ENCODE peak calls at places on chromosomes 3 and 15, in ten cellular contexts. T, U, I, B, O, N, A, Q, S and Y are unnamed samples.
A peak's percentile ranks its signal among the peaks of the same experiment; 100 is the strongest.

GRCh38 chr3:146160233-146160963 is 586 bp downstream of the PLOD2 start:
- DNase-seq in T (peak; percentile 88), U (no peak), I (peak; percentile 85), B (no peak), O (peak; percentile 72), N (peak; percentile 87), A (peak; percentile 71), Q (peak; percentile 67), S (peak; percentile 75), Y (peak; percentile 84)

GRCh38 chr3:126352476-126353454 is 4.4 kb downstream of the KLF15 start:
- DNase-seq in T (peak; percentile 32), U (no peak), I (no peak), B (no peak), O (no peak), N (peak; percentile 76), A (peak; percentile 30), Q (peak; percentile 82), S (peak; percentile 55), Y (no peak)

GRCh38 chr3:181722156-181722555 is 10.4 kb downstream of the SOX2 start:
- DNase-seq in T (no peak), U (no peak), I (no peak), B (no peak), O (no peak), N (no peak), A (no peak), Q (no peak), S (no peak), Y (no peak)

GRCh38 chr3:34969513-34969912 is 669.8 kb upstream of the ARPP21 start:
- DNase-seq in T (no peak), U (no peak), I (no peak), B (no peak), O (no peak), N (no peak), A (no peak), Q (no peak), S (no peak), Y (no peak)

GRCh38 chr3:128237348-128238099 is 84.2 kb downstream of the EEFSEC start:
- DNase-seq in T (no peak), U (no peak), I (no peak), B (no peak), O (no peak), N (no peak), A (no peak), Q (no peak), S (no peak), Y (no peak)

GRCh38 chr3:34534013-34534412 is 735.6 kb downstream of the PDCD6IP start:
- DNase-seq in T (no peak), U (no peak), I (no peak), B (no peak), O (no peak), N (no peak), A (no peak), Q (no peak), S (no peak), Y (no peak)

GRCh38 chr3:183085634-183086390 is 13.5 kb downstream of the MCCC1 start:
- DNase-seq in T (peak; percentile 20), U (peak; percentile 48), I (peak; percentile 21), B (peak; percentile 22), O (peak; percentile 28), N (peak; percentile 59), A (no peak), Q (peak; percentile 70), S (no peak), Y (peak; percentile 27)

GRCh38 chr15:48396020-48396419 is 64.8 kb downstream of the DUT start:
- DNase-seq in T (no peak), U (no peak), I (no peak), B (no peak), O (no peak), N (no peak), A (no peak), Q (no peak), S (no peak), Y (no peak)

GRCh38 chr3:9810846-9811245 is 784 bp downstream of the TTLL3 start:
- DNase-seq in T (no peak), U (no peak), I (no peak), B (no peak), O (peak; percentile 20), N (no peak), A (no peak), Q (no peak), S (no peak), Y (no peak)

GRCh38 chr3:123783811-123784210 is 100.3 kb downstream of the MYLK start:
- DNase-seq in T (no peak), U (no peak), I (no peak), B (no peak), O (no peak), N (no peak), A (no peak), Q (no peak), S (no peak), Y (no peak)

GRCh38 chr3:181561130-181561529 is 150.6 kb upstream of the SOX2 start:
- DNase-seq in T (no peak), U (no peak), I (no peak), B (no peak), O (no peak), N (no peak), A (no peak), Q (no peak), S (no peak), Y (no peak)

GRCh38 chr15:31477301-31477700 is 150.7 kb downstream of the KLF13 start:
- DNase-seq in T (no peak), U (no peak), I (no peak), B (no peak), O (no peak), N (no peak), A (no peak), Q (no peak), S (no peak), Y (no peak)

GRCh38 chr3:195123196-195123805 is 147.7 kb downstream of the XXYLT1 start:
- DNase-seq in T (no peak), U (no peak), I (no peak), B (no peak), O (peak; percentile 46), N (no peak), A (no peak), Q (no peak), S (no peak), Y (no peak)

GRCh38 chr3:5188419-5189405 is 1.2 kb downstream of the EDEM1 start:
- DNase-seq in T (peak; percentile 49), U (peak; percentile 75), I (peak; percentile 53), B (no peak), O (peak; percentile 32), N (peak; percentile 55), A (peak; percentile 30), Q (peak; percentile 79), S (no peak), Y (peak; percentile 59)

GRCh38 chr15:93362821-93363220 is 273.8 kb upstream of the RGMA start:
- DNase-seq in T (no peak), U (no peak), I (no peak), B (no peak), O (no peak), N (no peak), A (no peak), Q (no peak), S (no peak), Y (no peak)

GRCh38 chr15:96324192-96324895 is 6.2 kb upstream of the NR2F2 start:
- DNase-seq in T (no peak), U (no peak), I (no peak), B (no peak), O (no peak), N (peak; percentile 58), A (peak; percentile 79), Q (no peak), S (peak; percentile 52), Y (peak; percentile 51)

GRCh38 chr3:130963444-130963843 is 63.2 kb downstream of the ASTE1 start:
- DNase-seq in T (peak; percentile 62), U (no peak), I (no peak), B (no peak), O (no peak), N (peak; percentile 69), A (no peak), Q (no peak), S (no peak), Y (peak; percentile 43)

DNA sequence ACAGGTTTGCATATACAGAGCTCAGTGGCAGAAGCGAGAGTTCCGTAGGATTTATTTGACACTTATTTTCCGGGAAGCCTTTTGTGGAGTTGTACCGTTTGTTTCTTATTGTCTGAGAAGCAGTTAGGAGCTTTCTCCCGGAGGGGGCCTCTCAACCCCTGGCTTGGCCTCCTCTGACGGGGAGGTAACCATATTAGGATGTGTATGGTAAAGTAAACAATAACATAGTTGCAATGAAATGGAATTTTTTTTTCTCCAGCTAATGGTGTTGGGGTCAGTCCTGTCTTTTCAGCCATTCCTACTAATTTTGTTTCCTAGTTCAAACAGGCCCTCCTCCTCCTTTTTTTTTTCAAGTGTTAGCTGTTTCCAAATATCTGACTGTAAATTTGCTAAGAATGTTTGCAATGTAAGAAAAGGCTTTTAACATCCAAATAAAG is 338.5 kb downstream of the FOXP1 start:
- DNase-seq in T (peak; percentile 88), U (no peak), I (peak; percentile 64), B (no peak), O (peak; percentile 46), N (peak; percentile 85), A (peak; percentile 48), Q (no peak), S (no peak), Y (no peak)
- H3K4me3 ChIP-seq in T (peak overlapping the region; percentile 49), U (no peak overlapping the region), I (peak overlapping the region; percentile 35), B (no peak overlapping the region), O (no peak overlapping the region), N (peak overlapping the region; percentile 4), A (peak overlapping the region; percentile 31), Q (peak overlapping the region; percentile 1), S (peak overlapping the region; percentile 54), Y (no peak overlapping the region)

GRCh38 chr15:53126144-53126543 is 336.0 kb upstream of the ONECUT1 start:
- DNase-seq in T (no peak), U (no peak), I (no peak), B (no peak), O (no peak), N (no peak), A (no peak), Q (no peak), S (no peak), Y (no peak)
- H3K4me3 ChIP-seq in T (no peak overlapping the region), U (no peak overlapping the region), I (no peak overlapping the region), B (no peak overlapping the region), O (no peak overlapping the region), N (no peak overlapping the region), A (no peak overlapping the region), Q (no peak overlapping the region), S (no peak overlapping the region), Y (no peak overlapping the region)

DNA sequence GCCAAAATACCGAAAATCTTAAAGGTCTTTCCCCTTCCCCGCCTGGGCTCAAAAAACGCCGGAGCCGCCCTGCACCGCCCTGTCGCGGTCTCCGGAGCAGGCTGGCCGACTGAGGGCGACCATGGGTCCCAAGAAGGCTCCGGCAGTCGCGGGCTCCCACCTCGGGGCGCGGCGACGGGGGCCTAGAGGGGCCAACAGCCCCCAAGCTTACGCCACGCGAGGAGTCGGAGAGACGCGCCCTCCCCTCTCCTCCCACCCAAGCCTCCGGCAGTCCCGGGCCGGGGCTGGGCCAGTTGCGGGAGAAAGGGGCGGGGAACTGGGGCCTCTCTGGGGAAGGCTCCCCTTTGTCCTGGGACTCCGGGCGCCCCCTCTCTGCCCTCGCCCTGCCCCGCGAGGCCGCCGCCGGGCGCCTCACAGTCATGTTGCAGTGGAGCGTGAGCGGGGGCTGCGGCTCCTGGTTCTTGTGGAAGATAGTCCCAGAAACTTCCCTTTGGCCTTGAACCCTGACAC is 69.1 kb downstream of the GOLGA8B start:
- DNase-seq in T (peak; percentile 20), U (no peak), I (peak; percentile 21), B (no peak), O (peak; percentile 15), N (no peak), A (no peak), Q (no peak), S (no peak), Y (no peak)
- H3K4me3 ChIP-seq in T (peak overlapping the region; percentile 45), U (peak overlapping the region; percentile 55), I (peak overlapping the region; percentile 71), B (peak overlapping the region; percentile 57), O (peak overlapping the region; percentile 63), N (peak overlapping the region; percentile 47), A (peak overlapping the region; percentile 65), Q (peak overlapping the region; percentile 71), S (peak overlapping the region; percentile 57), Y (peak overlapping the region; percentile 24)

GRCh38 chr3:7602297-7602696 is 741.4 kb downstream of the GRM7 start:
- DNase-seq in T (no peak), U (no peak), I (no peak), B (no peak), O (no peak), N (no peak), A (no peak), Q (no peak), S (no peak), Y (no peak)
- H3K4me3 ChIP-seq in T (no peak overlapping the region), U (no peak overlapping the region), I (no peak overlapping the region), B (no peak overlapping the region), O (no peak overlapping the region), N (no peak overlapping the region), A (no peak overlapping the region), Q (no peak overlapping the region), S (no peak overlapping the region), Y (no peak overlapping the region)